ENCODE peak calls at places on chromosomes 1 and 21, in seven cellular contexts. K is MM.1S, Y is PC-3, S is HCT116, L is hepatocyte, I is neural progenitor cell, M is GM23338. Q is an unnamed sample.

GRCh38 chr1:7743346-7743745 is 27.8 kb upstream of the VAMP3 start:
- DNase-seq in S (no peak), Y (no peak), L (peak), I (no peak), K (no peak), M (no peak), Q (peak)

GRCh38 chr1:232227171-232227740 is 402.7 kb downstream of the SIPA1L2 start:
- DNase-seq in I (peak), M (peak), Y (no peak), K (no peak), S (no peak), L (no peak), Q (no peak)

GRCh38 chr21:32070693-32071330 is 198.0 kb downstream of the HUNK start:
- DNase-seq in L (peak), S (no peak), M (no peak), I (no peak), Y (no peak), K (no peak), Q (no peak)

GRCh38 chr1:7644906-7645750 is 126.0 kb upstream of the VAMP3 start:
- DNase-seq in M (no peak), L (no peak), S (no peak), K (peak), Y (no peak), I (no peak), Q (no peak)

GRCh38 chr1:207702317-207702716 is 49.5 kb upstream of the CD46 start:
- DNase-seq in Y (no peak), L (peak), M (no peak), K (no peak), S (no peak), I (no peak), Q (peak)

GRCh38 chr1:179831852-179832699 is 45.5 kb downstream of the TOR1AIP2 start:
- DNase-seq in M (no peak), L (no peak), K (peak), S (no peak), I (no peak), Y (no peak), Q (peak)

GRCh38 chr1:11847667-11848445 is at the start of gene NPPA:
- DNase-seq in I (no peak), S (no peak), L (peak), M (no peak), Y (no peak), K (no peak), Q (no peak)

GRCh38 chr21:19771881-19772280 is 1226.3 kb upstream of the NCAM2 start:
- DNase-seq in I (no peak), Y (no peak), L (no peak), S (no peak), K (no peak), M (no peak), Q (no peak)

GRCh38 chr1:115306146-115306545 is 31.9 kb downstream of the NGF start:
- DNase-seq in Y (no peak), K (no peak), L (no peak), I (no peak), S (no peak), M (no peak), Q (no peak)

GRCh38 chr1:166836733-166837132 is 2.5 kb upstream of the POGK start:
- DNase-seq in M (no peak), I (no peak), K (peak), Y (peak), S (no peak), L (no peak), Q (peak)

GRCh38 chr1:159141584-159142518 is 29.6 kb upstream of the CADM3 start:
- DNase-seq in I (peak), L (no peak), S (no peak), M (peak), Y (peak), K (no peak), Q (peak)

GRCh38 chr21:33644383-33645074 is 2.2 kb downstream of the ITSN1 start:
- DNase-seq in K (no peak), L (peak), M (peak), S (no peak), I (peak), Y (peak), Q (peak)

GRCh38 chr1:10620776-10621175 is 146.0 kb downstream of the PEX14 start:
- DNase-seq in Y (no peak), S (no peak), K (no peak), I (no peak), L (no peak), M (no peak), Q (no peak)

GRCh38 chr1:186904361-186904760 is 75.6 kb downstream of the PLA2G4A start:
- DNase-seq in K (no peak), M (no peak), S (no peak), L (no peak), Y (no peak), I (no peak), Q (no peak)

GRCh38 chr1:66247415-66248208 is 286.3 kb upstream of the SGIP1 start:
- DNase-seq in M (no peak), L (no peak), K (peak), I (no peak), Y (no peak), S (no peak), Q (no peak)

GRCh38 chr1:39954870-39955546 is at the start of gene MFSD2A:
- DNase-seq in Y (peak), L (peak), M (peak), I (peak), K (peak), S (peak), Q (peak)

GRCh38 chr1:39958801-39959200 is 3.9 kb downstream of the MFSD2A start:
- DNase-seq in M (no peak), I (no peak), S (no peak), K (no peak), L (no peak), Y (no peak), Q (no peak)

GRCh38 chr1:39954261-39954869 is 580 bp upstream of the MFSD2A start:
- DNase-seq in S (no peak), M (no peak), K (no peak), Y (no peak), I (no peak), L (no peak), Q (peak)

GRCh38 chr1:39957299-39958020 is 2.5 kb downstream of the MFSD2A start:
- DNase-seq in K (no peak), M (no peak), L (no peak), S (no peak), Y (no peak), I (no peak), Q (peak)

DNA sequence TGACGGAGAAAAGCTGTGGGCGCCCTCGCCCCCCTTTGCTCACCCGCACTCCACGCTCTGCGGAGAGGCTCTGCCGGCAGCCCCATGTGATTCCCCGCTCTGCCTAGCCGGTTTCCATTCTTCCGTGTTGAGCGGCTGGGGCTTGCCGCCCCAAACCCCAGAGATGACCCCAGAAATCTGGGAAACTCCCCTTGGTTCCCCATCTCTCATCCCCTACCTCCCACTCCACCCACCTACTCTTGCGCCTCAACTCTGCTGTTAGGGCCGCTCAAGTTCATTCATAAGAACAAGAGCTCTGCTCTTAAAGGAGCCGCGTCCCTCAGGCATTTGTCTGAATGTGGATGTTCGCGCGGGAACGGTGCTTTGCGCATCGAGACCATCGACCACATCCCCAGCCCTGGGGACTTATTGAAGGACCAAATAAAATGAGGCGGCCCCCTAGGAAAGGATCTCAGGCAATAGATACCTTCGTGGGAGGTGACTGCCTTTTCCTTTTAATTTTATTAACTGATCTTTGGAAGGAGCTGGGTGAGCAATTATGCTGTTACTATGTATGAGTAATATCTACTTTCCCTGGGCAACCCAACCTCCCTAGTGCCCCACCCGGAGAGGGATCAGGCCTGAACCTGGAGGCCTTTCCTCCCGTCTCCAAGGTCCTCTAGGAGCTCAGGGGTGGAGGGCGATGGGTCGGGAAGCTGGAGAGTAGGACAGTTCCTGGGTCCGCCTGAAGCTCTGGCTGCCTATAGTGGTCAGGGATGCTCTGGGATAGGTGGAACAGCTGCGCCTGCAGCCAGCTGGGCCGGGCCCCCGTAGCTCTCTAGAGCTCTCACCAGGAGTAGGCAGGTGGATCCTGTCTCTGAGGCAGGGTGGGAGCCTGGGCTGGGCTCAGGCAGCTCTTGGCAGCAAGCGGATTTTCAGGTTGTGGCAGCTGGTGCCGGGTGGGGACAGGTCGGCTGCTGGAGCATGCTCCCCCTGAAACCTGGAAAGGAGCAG is 898 bp downstream of the MFSD2A start:
- DNase-seq in I (peak), Y (peak), L (peak), K (peak), M (peak), S (peak), Q (peak)
- TF ChIP-seq EZH2phosphoT487 in I (peak), Y (no peak), L (no peak), K (no peak), M (no peak), S (no peak), Q (no peak)

DNA sequence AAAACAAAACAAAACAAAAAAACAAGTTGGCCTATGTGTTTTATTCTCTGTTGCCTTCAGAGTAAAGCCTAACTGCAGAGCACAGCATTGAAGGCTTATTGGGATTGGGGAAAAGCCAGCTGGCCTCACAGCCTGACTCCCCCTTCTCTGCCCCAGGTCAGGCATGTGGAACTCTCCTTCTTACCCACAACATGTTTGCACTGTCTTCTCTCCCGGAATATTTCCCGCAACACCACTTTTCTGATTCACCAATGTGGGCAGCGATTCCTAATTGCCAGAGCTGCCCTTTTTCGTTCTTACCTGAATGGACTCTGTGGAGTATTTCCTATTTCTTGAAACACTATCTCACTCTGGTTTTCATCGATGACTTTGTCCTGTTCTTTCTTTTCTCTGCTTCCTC is 2.8 kb upstream of the TARBP1 start:
- DNase-seq in L (no peak), S (no peak), I (no peak), Y (no peak), M (no peak), K (no peak), Q (no peak)
- TF ChIP-seq EZH2 in L (no peak), S (no peak), I (no peak), Y (no peak), M (no peak), K (no peak), Q (no peak)

DNA sequence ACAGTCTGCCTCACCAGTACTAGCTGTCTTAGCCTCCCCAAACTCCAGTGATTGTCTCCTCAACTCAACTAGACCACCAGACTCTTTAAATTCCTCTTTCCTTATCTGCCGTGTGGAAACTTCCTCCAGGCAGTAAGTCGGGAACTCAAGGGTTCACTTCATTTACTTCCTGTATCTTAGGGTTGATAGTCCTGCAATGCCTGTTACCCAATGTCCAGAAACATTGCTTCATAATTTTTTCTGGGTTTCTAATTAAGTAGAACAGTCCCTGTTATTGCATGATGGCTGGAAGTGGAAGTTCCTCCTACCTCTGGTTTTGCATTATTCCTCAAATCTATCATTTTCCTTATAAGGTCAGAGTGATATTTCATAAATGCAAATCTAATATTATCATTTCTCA is 60.8 kb upstream of the RNF11 start:
- DNase-seq in Y (no peak), I (no peak), M (no peak), S (no peak), L (no peak), K (no peak), Q (no peak)
- TF ChIP-seq EZH2phosphoT487 in Y (no peak), I (no peak), M (no peak), S (no peak), L (no peak), K (no peak), Q (no peak)

DNA sequence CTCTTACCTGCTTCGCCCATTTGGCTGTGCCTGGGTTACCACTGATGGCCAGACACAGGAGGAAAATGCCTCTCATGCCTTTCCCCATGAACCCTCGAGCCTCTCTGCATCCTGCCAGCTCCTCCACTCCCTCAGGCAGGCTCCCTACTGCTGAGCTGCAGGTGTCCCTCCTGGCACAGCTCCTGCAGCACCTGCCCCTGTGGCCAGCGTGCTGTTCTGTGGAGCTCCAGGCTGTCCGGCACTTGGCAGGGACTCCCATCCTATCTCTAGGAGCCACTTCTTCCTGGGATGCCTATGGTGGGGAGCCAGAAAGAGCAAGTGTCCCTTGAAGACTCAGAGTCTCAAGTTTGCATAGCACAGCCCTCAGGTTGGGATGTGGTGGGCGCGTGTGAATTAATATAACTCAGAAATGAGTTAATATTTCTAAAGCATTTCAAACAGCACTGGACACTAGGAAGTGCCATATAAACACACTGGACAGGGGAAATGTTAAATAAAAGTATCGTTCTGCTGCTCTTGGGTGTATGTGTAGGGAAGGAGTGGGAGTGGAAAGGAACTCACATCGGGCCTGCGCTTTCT is 2.6 kb downstream of the LRRC71 start:
- DNase-seq in M (no peak), L (no peak), Y (no peak), K (no peak), S (no peak), I (no peak), Q (no peak)
- TF ChIP-seq EZH2 in M (peak), L (peak), Y (no peak), K (no peak), S (no peak), I (no peak), Q (no peak)

GRCh38 chr1:56506314-56506743 is 73.0 kb downstream of the PLPP3 start:
- DNase-seq in Y (no peak), K (no peak), S (no peak), M (no peak), I (no peak), L (no peak), Q (no peak)

GRCh38 chr1:56505792-56506191 is 73.6 kb downstream of the PLPP3 start:
- DNase-seq in Y (no peak), K (no peak), I (no peak), M (no peak), S (no peak), L (no peak), Q (no peak)

GRCh38 chr1:56508523-56508983 is 70.8 kb downstream of the PLPP3 start:
- DNase-seq in L (peak), M (no peak), Y (peak), K (no peak), S (no peak), I (no peak), Q (peak)

GRCh38 chr1:56507925-56508522 is 71.3 kb downstream of the PLPP3 start:
- DNase-seq in I (no peak), Y (no peak), L (no peak), S (no peak), M (no peak), K (no peak), Q (no peak)

DNA sequence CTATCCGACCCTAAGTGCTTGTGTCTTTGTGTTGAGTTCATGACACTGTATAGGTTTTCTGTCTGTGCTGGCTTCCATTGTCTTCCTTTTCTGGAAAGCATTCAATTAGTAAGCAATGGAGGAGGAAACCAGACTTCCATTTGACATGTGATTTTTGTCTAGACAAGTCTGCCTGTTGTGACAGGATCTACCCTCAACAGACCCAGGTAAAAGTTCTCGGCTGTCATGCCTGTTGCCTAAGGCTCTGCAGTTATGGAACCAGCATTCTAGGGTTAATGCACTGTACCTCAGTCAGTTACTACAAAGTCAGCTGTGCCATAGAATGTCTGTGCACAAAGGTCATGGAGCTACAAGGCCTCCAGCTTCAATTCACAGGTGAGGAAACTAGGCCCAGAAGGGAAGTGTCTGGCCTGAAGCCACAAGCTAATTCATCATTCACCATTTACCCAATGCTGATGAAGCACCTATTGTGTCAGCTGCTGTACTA is 72.4 kb downstream of the PLPP3 start:
- DNase-seq in S (no peak), L (no peak), Y (no peak), M (no peak), K (no peak), I (no peak), Q (no peak)
- TF ChIP-seq EZH2phosphoT487 in S (no peak), L (no peak), Y (no peak), M (no peak), K (no peak), I (no peak), Q (no peak)

Q was measured in GM23248.